ENCODE peak calls at places on chromosomes 4 and X, in nine cellular contexts. One of them, this sample, is unnamed.

GRCh38 chr4:158793021-158793420 is 24.2 kb downstream of the FNIP2 start:
- DNase-seq in prostate gland: no peak
- DNase-seq in heart left ventricle: no peak
- DNase-seq in adrenal gland: no peak
- DNase-seq in HepG2: no peak
- DNase-seq in breast epithelium: no peak
- DNase-seq in gastrocnemius medialis: no peak
- DNase-seq in tibial nerve: no peak
- DNase-seq in A549: no peak
- DNase-seq in this sample: no peak

GRCh38 chr4:27412617-27413016 is 552.0 kb downstream of the STIM2 start:
- DNase-seq in A549: no peak
- DNase-seq in HepG2: no peak
- DNase-seq in breast epithelium: no peak
- DNase-seq in tibial nerve: no peak
- DNase-seq in heart left ventricle: no peak
- DNase-seq in prostate gland: no peak
- DNase-seq in adrenal gland: no peak
- DNase-seq in gastrocnemius medialis: no peak
- DNase-seq in this sample: no peak

GRCh38 chr4:78776031-78776728 is at the start of gene BMP2K:
- DNase-seq in breast epithelium: peak; percentile 57
- DNase-seq in tibial nerve: peak; percentile 65
- DNase-seq in A549: peak; percentile 60
- DNase-seq in heart left ventricle: peak; percentile 88
- DNase-seq in adrenal gland: peak; percentile 80
- DNase-seq in prostate gland: peak; percentile 72
- DNase-seq in HepG2: peak; percentile 57
- DNase-seq in gastrocnemius medialis: peak; percentile 65
- DNase-seq in this sample: peak; percentile 86

GRCh38 chr4:171203425-171203824 is 609.8 kb upstream of the GALNTL6 start:
- DNase-seq in breast epithelium: no peak
- DNase-seq in gastrocnemius medialis: no peak
- DNase-seq in tibial nerve: no peak
- DNase-seq in HepG2: no peak
- DNase-seq in A549: peak; percentile 78
- DNase-seq in adrenal gland: no peak
- DNase-seq in prostate gland: no peak
- DNase-seq in heart left ventricle: no peak
- DNase-seq in this sample: no peak

GRCh38 chr4:108449139-108449538 is 171.2 kb upstream of the RPL34 start:
- DNase-seq in heart left ventricle: no peak
- DNase-seq in breast epithelium: no peak
- DNase-seq in tibial nerve: no peak
- DNase-seq in adrenal gland: no peak
- DNase-seq in prostate gland: no peak
- DNase-seq in A549: no peak
- DNase-seq in HepG2: no peak
- DNase-seq in gastrocnemius medialis: no peak
- DNase-seq in this sample: no peak

GRCh38 chrX:48831909-48832291 is 3.5 kb downstream of the PCSK1N start:
- DNase-seq in HepG2: no peak
- DNase-seq in tibial nerve: no peak
- DNase-seq in gastrocnemius medialis: no peak
- DNase-seq in breast epithelium: no peak
- DNase-seq in prostate gland: no peak
- DNase-seq in adrenal gland: peak; percentile 61
- DNase-seq in A549: no peak
- DNase-seq in heart left ventricle: no peak
- DNase-seq in this sample: no peak

GRCh38 chr4:110550260-110550659 is 72.6 kb downstream of the PITX2 start:
- DNase-seq in A549: no peak
- DNase-seq in HepG2: no peak
- DNase-seq in breast epithelium: no peak
- DNase-seq in prostate gland: no peak
- DNase-seq in tibial nerve: no peak
- DNase-seq in adrenal gland: no peak
- DNase-seq in gastrocnemius medialis: no peak
- DNase-seq in heart left ventricle: no peak
- DNase-seq in this sample: no peak

GRCh38 chrX:317424-318067 is 1.1 kb downstream of the GTPBP6 start:
- DNase-seq in gastrocnemius medialis: no peak
- DNase-seq in heart left ventricle: no peak
- DNase-seq in A549: no peak
- DNase-seq in breast epithelium: no peak
- DNase-seq in prostate gland: no peak
- DNase-seq in HepG2: no peak
- DNase-seq in adrenal gland: no peak
- DNase-seq in tibial nerve: no peak
- DNase-seq in this sample: no peak

GRCh38 chr4:28435346-28435745 is 1574.7 kb downstream of the STIM2 start:
- DNase-seq in adrenal gland: no peak
- DNase-seq in breast epithelium: no peak
- DNase-seq in prostate gland: no peak
- DNase-seq in heart left ventricle: no peak
- DNase-seq in tibial nerve: no peak
- DNase-seq in HepG2: no peak
- DNase-seq in gastrocnemius medialis: no peak
- DNase-seq in A549: no peak
- DNase-seq in this sample: no peak

GRCh38 chrX:139112432-139112831 is 400.9 kb upstream of the FGF13 start:
- DNase-seq in adrenal gland: no peak
- DNase-seq in HepG2: no peak
- DNase-seq in gastrocnemius medialis: no peak
- DNase-seq in heart left ventricle: peak; percentile 23
- DNase-seq in tibial nerve: no peak
- DNase-seq in prostate gland: peak; percentile 3
- DNase-seq in A549: no peak
- DNase-seq in breast epithelium: no peak
- DNase-seq in this sample: no peak

GRCh38 chr4:13331827-13332226 is 152.3 kb downstream of the RAB28 start:
- DNase-seq in breast epithelium: peak; percentile 17
- DNase-seq in heart left ventricle: peak; percentile 35
- DNase-seq in prostate gland: peak; percentile 42
- DNase-seq in adrenal gland: no peak
- DNase-seq in A549: no peak
- DNase-seq in HepG2: no peak
- DNase-seq in gastrocnemius medialis: no peak
- DNase-seq in tibial nerve: no peak
- DNase-seq in this sample: no peak

GRCh38 chr4:9898596-9899345 is 117.3 kb downstream of the DRD5 start:
- DNase-seq in heart left ventricle: peak; percentile 78
- DNase-seq in gastrocnemius medialis: no peak
- DNase-seq in prostate gland: no peak
- DNase-seq in A549: peak; percentile 31
- DNase-seq in breast epithelium: no peak
- DNase-seq in adrenal gland: peak; percentile 84
- DNase-seq in HepG2: peak; percentile 11
- DNase-seq in tibial nerve: peak; percentile 10
- DNase-seq in this sample: no peak

GRCh38 chrX:56766554-56767412 is 37.7 kb downstream of the NBDY start:
- DNase-seq in prostate gland: no peak
- DNase-seq in gastrocnemius medialis: no peak
- DNase-seq in breast epithelium: peak; percentile 19
- DNase-seq in A549: no peak
- DNase-seq in heart left ventricle: no peak
- DNase-seq in tibial nerve: no peak
- DNase-seq in adrenal gland: no peak
- DNase-seq in HepG2: no peak
- DNase-seq in this sample: no peak
- H3K4me3 ChIP-seq in prostate gland: no peak overlapping the region
- H3K4me3 ChIP-seq in gastrocnemius medialis: no peak overlapping the region
- H3K4me3 ChIP-seq in breast epithelium: no peak overlapping the region
- H3K4me3 ChIP-seq in A549: no peak overlapping the region
- H3K4me3 ChIP-seq in heart left ventricle: no peak overlapping the region
- H3K4me3 ChIP-seq in tibial nerve: no peak overlapping the region
- H3K4me3 ChIP-seq in adrenal gland: peak overlapping the region; percentile 45
- H3K4me3 ChIP-seq in HepG2: no peak overlapping the region
- H3K4me3 ChIP-seq in this sample: no peak overlapping the region

GRCh38 chr4:56910172-56910967 is 2.7 kb downstream of the REST start:
- DNase-seq in heart left ventricle: no peak
- DNase-seq in tibial nerve: no peak
- DNase-seq in gastrocnemius medialis: no peak
- DNase-seq in HepG2: no peak
- DNase-seq in A549: no peak
- DNase-seq in breast epithelium: no peak
- DNase-seq in adrenal gland: no peak
- DNase-seq in prostate gland: no peak
- DNase-seq in this sample: no peak

GRCh38 chr4:56907009-56907408 is 691 bp upstream of the REST start:
- DNase-seq in HepG2: no peak
- DNase-seq in heart left ventricle: no peak
- DNase-seq in breast epithelium: no peak
- DNase-seq in prostate gland: no peak
- DNase-seq in tibial nerve: no peak
- DNase-seq in adrenal gland: no peak
- DNase-seq in A549: no peak
- DNase-seq in gastrocnemius medialis: no peak
- DNase-seq in this sample: no peak

GRCh38 chr4:56907489-56908205 is at the start of gene REST:
- DNase-seq in A549: peak; percentile 47
- DNase-seq in tibial nerve: peak; percentile 62
- DNase-seq in HepG2: peak; percentile 21
- DNase-seq in prostate gland: peak; percentile 73
- DNase-seq in breast epithelium: peak; percentile 56
- DNase-seq in gastrocnemius medialis: peak; percentile 61
- DNase-seq in adrenal gland: peak; percentile 73
- DNase-seq in heart left ventricle: peak; percentile 85
- DNase-seq in this sample: peak; percentile 86

GRCh38 chr4:56908206-56909082 is 744 bp downstream of the REST start:
- DNase-seq in HepG2: peak; percentile 47
- DNase-seq in heart left ventricle: peak; percentile 76
- DNase-seq in gastrocnemius medialis: peak; percentile 45
- DNase-seq in breast epithelium: peak; percentile 27
- DNase-seq in A549: peak; percentile 32
- DNase-seq in tibial nerve: peak; percentile 23
- DNase-seq in prostate gland: peak; percentile 61
- DNase-seq in adrenal gland: peak; percentile 73
- DNase-seq in this sample: peak; percentile 76

GRCh38 chr4:56909083-56909981 is 1.6 kb downstream of the REST start:
- DNase-seq in HepG2: peak; percentile 28
- DNase-seq in prostate gland: peak; percentile 38
- DNase-seq in A549: peak; percentile 33
- DNase-seq in gastrocnemius medialis: peak; percentile 32
- DNase-seq in tibial nerve: peak; percentile 24
- DNase-seq in breast epithelium: peak; percentile 36
- DNase-seq in heart left ventricle: peak; percentile 59
- DNase-seq in adrenal gland: peak; percentile 73
- DNase-seq in this sample: peak; percentile 73
- TF ChIP-seq POLR2A in HepG2: peak; percentile 63
- TF ChIP-seq POLR2A in prostate gland: peak; percentile 12
- TF ChIP-seq POLR2A in A549: no peak
- TF ChIP-seq POLR2A in gastrocnemius medialis: no peak
- TF ChIP-seq POLR2A in tibial nerve: no peak
- TF ChIP-seq POLR2A in breast epithelium: no peak
- TF ChIP-seq POLR2A in heart left ventricle: no peak
- TF ChIP-seq POLR2A in adrenal gland: no peak
- TF ChIP-seq POLR2A in this sample: no peak

GRCh38 chrX:1424452-1424851 is 28.3 kb downstream of the ASMTL start:
- DNase-seq in A549: no peak
- DNase-seq in prostate gland: no peak
- DNase-seq in tibial nerve: no peak
- DNase-seq in heart left ventricle: no peak
- DNase-seq in breast epithelium: no peak
- DNase-seq in adrenal gland: no peak
- DNase-seq in HepG2: no peak
- DNase-seq in gastrocnemius medialis: no peak
- DNase-seq in this sample: no peak

GRCh38 chrX:1421433-1422134 is 29.7 kb upstream of the SLC25A6 start:
- DNase-seq in prostate gland: no peak
- DNase-seq in HepG2: no peak
- DNase-seq in adrenal gland: no peak
- DNase-seq in A549: peak; percentile 64
- DNase-seq in breast epithelium: no peak
- DNase-seq in heart left ventricle: no peak
- DNase-seq in gastrocnemius medialis: no peak
- DNase-seq in tibial nerve: no peak
- DNase-seq in this sample: peak; percentile 24

GRCh38 chrX:1422135-1422465 is 30.2 kb upstream of the SLC25A6 start:
- DNase-seq in breast epithelium: no peak
- DNase-seq in adrenal gland: no peak
- DNase-seq in gastrocnemius medialis: no peak
- DNase-seq in A549: no peak
- DNase-seq in heart left ventricle: no peak
- DNase-seq in prostate gland: no peak
- DNase-seq in tibial nerve: no peak
- DNase-seq in HepG2: no peak
- DNase-seq in this sample: no peak

GRCh38 chrX:1425381-1425780 is 27.3 kb downstream of the ASMTL start:
- DNase-seq in tibial nerve: no peak
- DNase-seq in adrenal gland: no peak
- DNase-seq in gastrocnemius medialis: no peak
- DNase-seq in breast epithelium: no peak
- DNase-seq in A549: no peak
- DNase-seq in prostate gland: no peak
- DNase-seq in heart left ventricle: no peak
- DNase-seq in HepG2: no peak
- DNase-seq in this sample: peak; percentile 22

DNA sequence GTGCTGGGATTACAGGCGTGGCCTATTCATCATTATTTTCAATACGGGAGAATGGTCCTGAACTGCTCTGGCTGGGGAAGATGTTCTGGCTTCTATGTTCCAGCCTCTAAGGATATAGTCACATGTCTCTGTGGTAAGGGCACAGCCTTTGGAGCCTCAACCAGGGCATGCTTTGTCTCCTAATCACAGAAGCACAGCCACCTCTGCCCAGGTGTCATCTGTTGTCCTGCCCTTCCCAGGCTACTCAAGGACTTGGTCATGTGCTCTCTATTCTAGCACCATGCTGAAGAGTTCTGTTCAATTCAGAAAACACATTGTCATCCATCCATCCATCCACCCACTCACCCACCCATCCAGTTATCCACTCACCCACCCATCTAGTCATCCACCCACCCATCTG is 29.5 kb downstream of the ASMTL start:
- DNase-seq in prostate gland: no peak
- DNase-seq in gastrocnemius medialis: no peak
- DNase-seq in adrenal gland: no peak
- DNase-seq in breast epithelium: no peak
- DNase-seq in heart left ventricle: no peak
- DNase-seq in tibial nerve: no peak
- DNase-seq in HepG2: no peak
- DNase-seq in A549: no peak
- DNase-seq in this sample: peak; percentile 39
- H3K9me3 ChIP-seq in prostate gland: no peaks in the 10 kb centered on the region
- H3K9me3 ChIP-seq in gastrocnemius medialis: no peaks in the 10 kb centered on the region
- H3K9me3 ChIP-seq in adrenal gland: no peaks in the 10 kb centered on the region
- H3K9me3 ChIP-seq in breast epithelium: peaks cover 27% of the 10 kb centered on the region
- H3K9me3 ChIP-seq in heart left ventricle: no peaks in the 10 kb centered on the region
- H3K9me3 ChIP-seq in tibial nerve: no peaks in the 10 kb centered on the region
- H3K9me3 ChIP-seq in HepG2: peaks cover 16% of the 10 kb centered on the region
- H3K9me3 ChIP-seq in A549: peaks cover 29% of the 10 kb centered on the region
- H3K9me3 ChIP-seq in this sample: no peaks in the 10 kb centered on the region

DNA sequence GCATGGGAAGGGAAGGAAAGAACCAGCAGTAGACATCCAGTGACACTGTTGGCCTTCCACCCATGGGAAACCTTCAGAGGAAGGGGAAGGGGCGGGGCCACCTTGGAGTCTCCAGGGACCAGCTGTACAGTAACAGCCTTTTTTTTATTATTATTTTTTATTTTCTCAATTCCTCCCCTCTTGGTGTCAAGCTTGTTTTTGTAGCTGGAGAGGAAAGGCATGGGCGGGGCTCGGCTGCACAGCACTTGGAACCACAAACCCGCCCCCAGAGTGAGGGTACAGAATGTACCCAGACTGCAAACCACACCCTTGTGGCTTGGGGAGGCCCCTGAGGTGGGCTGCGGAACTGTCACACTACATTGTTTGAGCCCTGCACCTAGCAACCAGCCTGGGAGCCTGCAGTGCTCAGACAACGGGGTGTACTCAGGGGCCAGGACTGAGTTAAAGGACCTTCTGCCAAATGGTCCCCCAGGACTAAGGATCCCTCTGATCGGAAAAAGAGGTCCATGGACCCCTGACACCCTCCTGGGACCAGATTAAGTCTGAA is 45.7 kb downstream of the PRPS1 start:
- DNase-seq in breast epithelium: peak; percentile 92
- DNase-seq in HepG2: no peak
- DNase-seq in adrenal gland: peak; percentile 87
- DNase-seq in tibial nerve: peak; percentile 86
- DNase-seq in gastrocnemius medialis: peak; percentile 84
- DNase-seq in A549: no peak
- DNase-seq in heart left ventricle: peak; percentile 86
- DNase-seq in prostate gland: peak; percentile 69
- DNase-seq in this sample: peak; percentile 96
- H3K4me3 ChIP-seq in breast epithelium: peak overlapping the region; percentile 59
- H3K4me3 ChIP-seq in HepG2: no peak overlapping the region
- H3K4me3 ChIP-seq in adrenal gland: no peak overlapping the region
- H3K4me3 ChIP-seq in tibial nerve: peak overlapping the region; percentile 49
- H3K4me3 ChIP-seq in gastrocnemius medialis: peak overlapping the region; percentile 25
- H3K4me3 ChIP-seq in A549: no peak overlapping the region
- H3K4me3 ChIP-seq in heart left ventricle: no peak overlapping the region
- H3K4me3 ChIP-seq in prostate gland: no peak overlapping the region
- H3K4me3 ChIP-seq in this sample: peak overlapping the region; percentile 56